ENCODE peak calls at places on chromosomes 13 and 19, in eight cellular contexts. Y is upper lobe of right lung, K is memory B cell, I is head of caudate nucleus, R is uterus, V is heart left ventricle, M is GM23338, W is EH. A is an unnamed sample.

GRCh38 chr19:33133438-33134031 is 1.6 kb downstream of the WDR88 start:
- DNase-seq in Y (no peak), K (no peak), I (no peak), R (no peak), V (no peak), M (peak; percentile 51), W (peak; percentile 39), A (no peak)

GRCh38 chr19:31317542-31317941 is 31.7 kb downstream of the TSHZ3 start:
- DNase-seq in Y (no peak), K (no peak), I (no peak), R (no peak), V (no peak), M (peak; percentile 39), W (no peak), A (no peak)

GRCh38 chr13:99151516-99151915 is 49.1 kb upstream of the UBAC2 start:
- DNase-seq in Y (no peak), K (no peak), I (no peak), R (no peak), V (no peak), M (no peak), W (peak; percentile 77), A (no peak)

GRCh38 chr13:35781044-35781443 is 304.6 kb upstream of the MAB21L1 start:
- DNase-seq in Y (no peak), K (no peak), I (no peak), R (no peak), V (no peak), M (no peak), W (no peak), A (no peak)

GRCh38 chr19:13051581-13052165 is 51.0 kb downstream of the LYL1 start:
- DNase-seq in Y (peak; percentile 93), K (no peak), I (no peak), R (peak; percentile 69), V (peak; percentile 72), M (peak; percentile 95), W (peak; percentile 51), A (no peak)

GRCh38 chr19:49637865-49638350 is 2.0 kb downstream of the RRAS start:
- DNase-seq in Y (peak; percentile 92), K (peak; percentile 18), I (no peak), R (peak; percentile 85), V (peak; percentile 93), M (peak; percentile 71), W (peak; percentile 90), A (no peak)

GRCh38 chr19:48596679-48597465 is 9.7 kb upstream of the SPACA4 start:
- DNase-seq in Y (no peak), K (no peak), I (no peak), R (no peak), V (no peak), M (no peak), W (no peak), A (no peak)

GRCh38 chr13:32228330-32229041 is 86.7 kb downstream of the ZAR1L start:
- DNase-seq in Y (no peak), K (no peak), I (no peak), R (no peak), V (no peak), M (peak; percentile 36), W (peak; percentile 47), A (no peak)

GRCh38 chr13:40389081-40389641 is 277.3 kb downstream of the FOXO1 start:
- DNase-seq in Y (no peak), K (peak; percentile 23), I (no peak), R (no peak), V (no peak), M (no peak), W (no peak), A (no peak)

GRCh38 chr13:44759222-44759721 is 183.1 kb upstream of the TSC22D1 start:
- DNase-seq in Y (no peak), K (no peak), I (no peak), R (no peak), V (no peak), M (no peak), W (no peak), A (no peak)

GRCh38 chr19:34588249-34588648 is 88.7 kb downstream of the SCGB2B2 start:
- DNase-seq in Y (no peak), K (no peak), I (no peak), R (no peak), V (no peak), M (no peak), W (no peak), A (no peak)

GRCh38 chr13:36819811-36820140 is 754 bp downstream of the RFXAP start:
- DNase-seq in Y (no peak), K (no peak), I (no peak), R (no peak), V (peak; percentile 25), M (peak; percentile 65), W (peak; percentile 47), A (no peak)

GRCh38 chr13:80235559-80236296 is 105.2 kb downstream of the SPRY2 start:
- DNase-seq in Y (no peak), K (no peak), I (no peak), R (no peak), V (no peak), M (peak; percentile 21), W (peak; percentile 3), A (no peak)

GRCh38 chr13:23616228-23616627 is 46.0 kb downstream of the TNFRSF19 start:
- DNase-seq in Y (no peak), K (no peak), I (no peak), R (no peak), V (no peak), M (no peak), W (no peak), A (no peak)

GRCh38 chr19:3440082-3440481 is 40.2 kb downstream of the SMIM24 start:
- DNase-seq in Y (no peak), K (peak; percentile 53), I (peak; percentile 14), R (no peak), V (no peak), M (peak; percentile 91), W (peak; percentile 24), A (no peak)

GRCh38 chr13:101942038-101942437 is 459.8 kb downstream of the FGF14 start:
- DNase-seq in Y (no peak), K (no peak), I (no peak), R (peak; percentile 30), V (peak; percentile 25), M (peak; percentile 76), W (peak; percentile 19), A (no peak)

A was measured in SIG-M5.